ENCODE peak calls at places on chromosome 10, in six cellular contexts. C is fibroblast of mammary gland, L is GM12865, A is upper lobe of right lung, Q is Panc1, F is thoracic aorta. I is an unnamed sample.
A peak's percentile ranks its signal among the peaks of the same experiment; 100 is the strongest.

GRCh38 chr10:110502851-110503301 is 5.2 kb downstream of the DUSP5 start:
- DNase-seq in L (peak; percentile 92), F (no peak), Q (no peak), C (peak; percentile 90), A (no peak), I (peak; percentile 78)

GRCh38 chr10:1063232-1063862 is 7.2 kb downstream of the WDR37 start:
- DNase-seq in Q (no peak), L (no peak), A (no peak), F (no peak), C (no peak), I (no peak)

GRCh38 chr10:52030051-52030867 is 283.8 kb upstream of the DKK1 start:
- DNase-seq in L (no peak), A (no peak), C (peak; percentile 48), Q (no peak), F (no peak), I (peak; percentile 29)

GRCh38 chr10:110357252-110357780 is 52.6 kb upstream of the SMNDC1 start:
- DNase-seq in A (no peak), C (peak; percentile 98), F (no peak), L (peak; percentile 87), Q (no peak), I (peak; percentile 94)

GRCh38 chr10:77328272-77328816 is 309.3 kb downstream of the KCNMA1 start:
- DNase-seq in L (peak; percentile 18), Q (no peak), F (no peak), C (peak; percentile 48), A (no peak), I (peak; percentile 62)

GRCh38 chr10:85547460-85548023 is 819.1 kb downstream of the GRID1 start:
- DNase-seq in A (no peak), Q (no peak), F (no peak), L (no peak), C (no peak), I (no peak)

GRCh38 chr10:96664563-96664962 is 55.8 kb downstream of the PIK3AP1 start:
- DNase-seq in L (peak; percentile 54), F (no peak), A (no peak), Q (no peak), C (no peak), I (no peak)

GRCh38 chr10:122310311-122311050 is 39.4 kb downstream of the BTBD16 start:
- DNase-seq in C (no peak), Q (no peak), F (no peak), A (no peak), L (no peak), I (peak; percentile 22)

GRCh38 chr10:24503627-24504320 is 219.9 kb downstream of the ARHGAP21 start:
- DNase-seq in C (peak; percentile 58), F (no peak), Q (peak; percentile 28), L (peak; percentile 76), A (no peak), I (peak; percentile 55)

GRCh38 chr10:103838851-103839512 is 16.4 kb downstream of the SH3PXD2A start:
- DNase-seq in A (no peak), L (no peak), Q (no peak), F (no peak), C (peak; percentile 55), I (no peak)
- H3K4me3 ChIP-seq in A (no peak overlapping the region), L (no peak overlapping the region), Q (no peak overlapping the region), F (no peak overlapping the region), C (no peak overlapping the region), I (no peak overlapping the region)

DNA sequence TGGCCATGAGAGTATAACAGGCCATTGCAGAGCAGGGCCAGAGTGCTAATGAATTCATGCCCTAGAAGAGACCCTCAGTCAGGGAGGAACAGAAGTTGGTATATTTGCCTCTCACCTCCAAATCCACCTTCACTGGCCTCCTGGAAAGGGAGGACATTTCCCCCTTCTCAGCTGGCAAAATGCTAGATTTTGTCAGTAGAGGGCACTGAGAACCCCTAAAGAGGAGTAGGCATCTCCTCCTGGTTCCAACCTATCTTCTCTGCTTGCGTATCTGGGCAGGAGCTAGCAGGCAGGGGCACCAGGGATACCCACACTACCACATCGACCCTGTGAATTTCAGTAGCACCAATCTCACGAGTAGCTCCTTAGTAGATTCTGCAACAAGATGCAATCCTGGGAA is 79.8 kb upstream of the GHITM start:
- DNase-seq in A (no peak), L (no peak), C (no peak), Q (no peak), F (no peak), I (peak; percentile 3)
- TF ChIP-seq CTCF in A (no peak), L (peak; percentile 7), C (peak; percentile 2), Q (peak; percentile 7), F (no peak), I (peak; percentile 1)

GRCh38 chr10:13439313-13439712 is 89.5 kb downstream of the BEND7 start:
- DNase-seq in L (no peak), F (no peak), C (no peak), A (no peak), Q (no peak), I (no peak)
- H3K4me3 ChIP-seq in L (no peak overlapping the region), F (peak overlapping the region; percentile 68), C (no peak overlapping the region), A (no peak overlapping the region), Q (no peak overlapping the region), I (no peak overlapping the region)

GRCh38 chr10:79101560-79101971 is 32.8 kb downstream of the ZMIZ1 start:
- DNase-seq in L (no peak), A (no peak), F (no peak), Q (no peak), C (no peak), I (no peak)

GRCh38 chr10:79103585-79103984 is 34.8 kb downstream of the ZMIZ1 start:
- DNase-seq in F (no peak), A (no peak), Q (no peak), L (no peak), C (no peak), I (no peak)

GRCh38 chr10:79100761-79101160 is 32.0 kb downstream of the ZMIZ1 start:
- DNase-seq in L (no peak), Q (no peak), F (no peak), A (no peak), C (no peak), I (no peak)

GRCh38 chr10:79103078-79103477 is 34.3 kb downstream of the ZMIZ1 start:
- DNase-seq in A (no peak), Q (no peak), L (no peak), F (no peak), C (no peak), I (no peak)

DNA sequence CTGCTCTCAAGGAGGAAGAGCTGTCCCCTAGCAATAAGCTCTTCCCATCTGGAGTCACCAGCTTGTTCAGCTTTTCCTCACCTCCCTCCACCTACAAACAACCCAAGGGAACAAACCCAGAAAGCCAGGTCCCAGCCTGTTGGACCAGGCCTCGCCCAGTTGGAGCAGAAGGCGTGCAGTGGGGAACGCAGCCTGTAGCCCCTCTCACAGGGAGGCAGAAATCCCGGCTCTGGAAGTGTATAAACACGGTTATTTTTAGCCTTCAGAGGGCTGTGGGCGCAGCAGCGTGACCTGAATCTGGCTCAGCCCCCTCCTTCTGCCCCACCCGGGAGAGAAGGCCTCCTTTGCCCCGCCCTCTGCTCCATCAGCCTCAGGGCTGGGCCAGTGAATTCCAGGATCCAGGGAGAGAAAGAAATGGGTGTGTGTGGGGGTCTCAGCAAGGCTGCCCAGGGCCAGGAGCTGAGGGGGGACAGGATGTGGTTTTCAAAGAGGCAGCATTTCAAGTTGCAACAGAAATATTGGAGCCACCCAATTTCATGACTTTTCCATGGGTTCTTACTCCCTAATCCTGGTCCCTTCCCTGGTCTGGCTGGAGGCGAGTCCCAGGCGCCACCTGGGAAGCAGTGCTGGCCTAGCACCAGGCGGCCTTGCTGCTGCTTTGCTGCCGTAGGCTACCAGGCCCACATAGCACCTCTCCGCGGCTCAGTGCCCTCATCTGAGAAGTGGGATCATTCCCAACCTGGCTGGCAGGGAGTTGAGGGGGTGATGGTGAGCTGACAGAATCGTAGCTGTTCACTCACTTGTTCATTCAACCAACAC is 33.5 kb downstream of the ZMIZ1 start:
- DNase-seq in Q (no peak), A (no peak), F (peak; percentile 28), C (no peak), L (no peak), I (no peak)
- TF ChIP-seq CTCF in Q (no peak), A (no peak), F (no peak), C (no peak), L (no peak), I (no peak)

GRCh38 chr10:130998642-130999041 is 312.9 kb downstream of the TCERG1L start:
- DNase-seq in Q (no peak), A (no peak), C (no peak), F (no peak), L (no peak), I (no peak)
- H3K4me3 ChIP-seq in Q (no peak overlapping the region), A (no peak overlapping the region), C (no peak overlapping the region), F (no peak overlapping the region), L (no peak overlapping the region), I (no peak overlapping the region)

GRCh38 chr10:6699336-6699735 is 119.3 kb upstream of the PRKCQ start:
- DNase-seq in F (no peak), A (no peak), Q (no peak), C (peak; percentile 58), L (no peak), I (no peak)

GRCh38 chr10:6702030-6702429 is 122.0 kb upstream of the PRKCQ start:
- DNase-seq in F (no peak), A (no peak), L (no peak), C (no peak), Q (no peak), I (no peak)

GRCh38 chr10:6704891-6705290 is 124.8 kb upstream of the PRKCQ start:
- DNase-seq in Q (no peak), F (no peak), C (no peak), A (no peak), L (no peak), I (no peak)

GRCh38 chr10:6700066-6700465 is 120.0 kb upstream of the PRKCQ start:
- DNase-seq in Q (no peak), L (no peak), A (no peak), F (no peak), C (no peak), I (no peak)

GRCh38 chr10:6701289-6701688 is 121.2 kb upstream of the PRKCQ start:
- DNase-seq in A (no peak), Q (no peak), C (no peak), F (no peak), L (no peak), I (no peak)
- TF ChIP-seq CTCF in A (no peak), Q (peak; percentile 18), C (no peak), F (no peak), L (no peak), I (no peak)

GRCh38 chr10:70404036-70404905 is at the start of gene EIF4EBP2:
- DNase-seq in C (peak; percentile 93), L (peak; percentile 97), Q (peak; percentile 84), F (peak; percentile 90), A (peak; percentile 99), I (peak; percentile 96)

GRCh38 chr10:70404906-70405824 is 1.2 kb downstream of the EIF4EBP2 start:
- DNase-seq in F (no peak), C (peak; percentile 98), A (peak; percentile 82), L (peak; percentile 74), Q (no peak), I (peak; percentile 98)

GRCh38 chr10:70399177-70399576 is 4.8 kb upstream of the EIF4EBP2 start:
- DNase-seq in C (no peak), Q (no peak), A (no peak), F (no peak), L (no peak), I (no peak)

DNA sequence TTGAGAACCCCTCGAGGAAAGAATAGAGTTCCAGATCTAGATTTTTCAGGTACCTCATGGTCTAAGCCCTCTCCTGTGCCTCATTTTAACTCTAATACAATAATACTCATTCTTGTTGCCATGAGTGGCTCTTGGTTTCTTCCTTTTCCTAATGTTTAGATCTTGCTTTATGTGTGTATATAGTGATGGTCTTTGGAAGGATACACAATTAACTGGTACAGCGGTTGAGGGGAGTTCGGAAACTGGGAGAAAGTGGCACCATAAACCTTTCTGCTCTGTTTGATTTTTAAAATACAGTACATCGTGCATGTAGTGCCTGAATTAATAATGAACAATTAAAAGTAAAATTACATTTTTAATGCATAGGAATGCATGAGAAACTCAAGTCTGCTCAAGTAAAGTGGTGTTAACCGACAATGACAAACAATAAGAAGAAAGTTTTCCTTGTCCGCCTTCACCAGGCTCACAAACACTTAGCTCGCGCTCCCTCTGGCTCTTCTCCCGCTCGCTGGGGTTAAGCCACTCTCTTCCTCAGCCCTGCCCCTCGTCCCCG is 386 bp upstream of the EIF4EBP2 start:
- DNase-seq in Q (no peak), C (no peak), L (no peak), A (no peak), F (no peak), I (no peak)
- H3K4me3 ChIP-seq in Q (peak overlapping the region; percentile 66), C (peak overlapping the region; percentile 11), L (peak overlapping the region; percentile 84), A (peak overlapping the region; percentile 66), F (peak overlapping the region; percentile 97), I (peak overlapping the region; percentile 90)